ENCODE peak calls at places on chromosome 9, in five cellular contexts. K is neuronal stem cell, Y is mesenchymal stem cell, U is H9, W is H1. M is an unnamed sample.

GRCh38 chr9:87322840-87323635 is 174.6 kb upstream of the DAPK1 start:
- DNase-seq in U (no peak), Y (no peak), W (no peak), K (no peak), M (no peak)

GRCh38 chr9:134928796-134929559 is 11.3 kb upstream of the FCN1 start:
- DNase-seq in Y (no peak), K (no peak), W (no peak), U (no peak), M (no peak)

GRCh38 chr9:35673132-35673997 is at the start of gene CA9:
- DNase-seq in K (no peak), W (no peak), Y (no peak), U (no peak), M (no peak)

GRCh38 chr9:19174127-19174921 is 47.0 kb upstream of the PLIN2 start:
- DNase-seq in W (no peak), K (peak; percentile 20), Y (peak; percentile 97), U (peak; percentile 38), M (peak; percentile 91)

GRCh38 chr9:130948266-130948665 is 9.2 kb upstream of the FIBCD1 start:
- DNase-seq in Y (no peak), U (no peak), K (no peak), W (no peak), M (no peak)

GRCh38 chr9:99389087-99390033 is 167.3 kb downstream of the SEC61B start:
- DNase-seq in K (no peak), U (no peak), W (no peak), Y (no peak), M (no peak)

GRCh38 chr9:36765077-36765390 is 192.3 kb downstream of the MELK start:
- DNase-seq in W (no peak), K (no peak), U (no peak), Y (no peak), M (no peak)

GRCh38 chr9:80127920-80128319 is 556.2 kb downstream of the TLE4 start:
- DNase-seq in U (no peak), W (no peak), K (no peak), Y (no peak), M (no peak)

GRCh38 chr9:110180713-110181434 is 27.1 kb downstream of the C9orf152 start:
- DNase-seq in K (no peak), W (no peak), U (no peak), Y (peak; percentile 67), M (no peak)

GRCh38 chr9:135181336-135181735 is 93.9 kb downstream of the OLFM1 start:
- DNase-seq in K (no peak), Y (no peak), U (no peak), W (no peak), M (no peak)

GRCh38 chr9:80204054-80204453 is 632.3 kb downstream of the TLE4 start:
- DNase-seq in K (no peak), U (no peak), W (no peak), Y (no peak), M (peak; percentile 7)

GRCh38 chr9:89941875-89942274 is 337.1 kb downstream of the GADD45G start:
- DNase-seq in W (no peak), K (no peak), U (no peak), Y (peak; percentile 95), M (peak; percentile 59)

GRCh38 chr9:126491256-126491879 is 122.4 kb upstream of the LMX1B start:
- DNase-seq in W (no peak), U (no peak), Y (peak; percentile 61), K (peak; percentile 75), M (peak; percentile 84)

GRCh38 chr9:88011005-88011766 is 36.9 kb upstream of the CDK20 start:
- DNase-seq in K (no peak), Y (peak; percentile 26), U (no peak), W (no peak), M (peak; percentile 58)

GRCh38 chr9:34079181-34079580 is 30.5 kb upstream of the UBAP2 start:
- DNase-seq in K (no peak), U (no peak), Y (peak; percentile 17), W (no peak), M (peak; percentile 88)

GRCh38 chr9:86340356-86341006 is 13.7 kb downstream of the TUT7 start:
- DNase-seq in W (no peak), Y (no peak), U (no peak), K (no peak), M (no peak)

GRCh38 chr9:76932778-76933177 is 26.9 kb upstream of the PRUNE2 start:
- DNase-seq in Y (no peak), W (no peak), U (no peak), K (no peak), M (peak; percentile 22)

GRCh38 chr9:92747459-92748232 is 17.0 kb downstream of the BICD2 start:
- DNase-seq in W (no peak), U (no peak), Y (peak; percentile 55), K (no peak), M (no peak)

GRCh38 chr9:137694962-137695875 is 76.4 kb downstream of the EHMT1 start:
- DNase-seq in U (peak; percentile 89), Y (peak; percentile 45), W (peak; percentile 54), K (peak; percentile 55), M (peak; percentile 82)

GRCh38 chr9:132143359-132143758 is 18.5 kb upstream of the NTNG2 start:
- DNase-seq in W (no peak), Y (no peak), K (no peak), U (no peak), M (no peak)

GRCh38 chr9:132144708-132145365 is 17.0 kb upstream of the NTNG2 start:
- DNase-seq in K (no peak), U (no peak), W (no peak), Y (peak; percentile 59), M (no peak)

GRCh38 chr9:132141948-132142594 is 19.8 kb upstream of the NTNG2 start:
- DNase-seq in W (no peak), Y (peak; percentile 5), K (no peak), U (no peak), M (no peak)

GRCh38 chr9:132142883-132143282 is 19.0 kb upstream of the NTNG2 start:
- DNase-seq in W (no peak), Y (no peak), U (no peak), K (no peak), M (no peak)

DNA sequence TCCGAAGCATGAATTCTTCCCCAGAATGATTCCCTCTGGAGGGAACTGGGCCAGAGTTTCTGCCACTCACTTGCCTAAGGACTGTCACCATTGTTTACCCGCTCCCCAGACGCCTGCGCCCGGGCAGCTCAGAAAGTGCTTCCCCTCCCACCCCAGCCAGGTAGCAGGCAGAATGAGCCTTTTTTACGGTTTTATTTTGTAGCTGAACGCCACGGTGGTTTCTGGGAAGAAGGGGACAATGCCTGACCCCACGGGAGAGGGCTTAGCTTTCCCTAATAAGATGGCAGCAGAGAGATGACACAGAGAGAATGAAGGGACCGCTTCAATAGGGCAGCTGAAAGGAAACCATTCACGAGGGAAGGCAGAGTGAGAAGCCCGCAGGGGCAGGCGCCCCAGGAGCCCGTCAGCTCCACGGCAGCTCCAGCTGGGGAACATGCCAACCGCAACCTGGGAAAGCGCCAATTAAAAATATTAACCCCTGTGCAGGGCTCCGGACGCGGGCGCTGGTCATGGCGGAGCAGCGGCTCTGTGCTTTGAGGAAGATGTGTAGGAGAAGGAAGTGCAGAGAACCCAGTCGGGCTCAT is 20.4 kb upstream of the NTNG2 start:
- DNase-seq in Y (peak; percentile 2), K (peak; percentile 77), W (no peak), U (no peak), M (no peak)
- H2AFZ ChIP-seq in Y (no peak overlapping the region), K (peak overlapping the region; percentile 87), W (peak overlapping the region; percentile 82), U (peak overlapping the region; percentile 97), M (no peak overlapping the region)

DNA sequence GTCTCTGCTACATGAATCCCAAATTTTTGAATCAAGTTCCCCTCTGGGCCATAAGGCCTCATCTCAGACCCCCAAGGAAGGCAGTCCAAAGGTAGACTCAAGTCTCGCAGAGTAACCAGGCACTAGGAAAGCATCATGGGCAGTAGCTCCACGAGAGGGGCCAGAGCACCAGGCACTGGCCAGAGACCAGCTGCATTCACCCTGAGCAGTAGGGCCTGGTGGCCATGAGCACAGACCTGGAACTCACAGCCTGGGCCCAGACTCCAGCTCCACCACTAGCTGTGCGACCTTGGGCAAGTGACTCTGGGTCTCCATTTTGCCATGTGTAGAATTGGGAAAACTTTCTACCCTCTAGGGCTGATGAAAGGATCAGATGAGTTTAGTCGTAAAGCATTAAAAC is 28.5 kb downstream of the NANS start:
- DNase-seq in U (no peak), Y (no peak), W (no peak), K (no peak), M (no peak)
- H2BK12ac ChIP-seq in U (no peak overlapping the region), Y (no peak overlapping the region), W (no peak overlapping the region), K (no peak overlapping the region), M (no peak overlapping the region)

GRCh38 chr9:419571-420156 is 205.0 kb downstream of the DOCK8 start:
- DNase-seq in U (no peak), W (no peak), K (no peak), Y (no peak), M (no peak)
- H3K4me1 ChIP-seq in U (no peaks in the 10 kb centered on the region), W (no peaks in the 10 kb centered on the region), K (no peaks in the 10 kb centered on the region), Y (no peaks in the 10 kb centered on the region), M (no peaks in the 10 kb centered on the region)

GRCh38 chr9:127925959-127926949 is 4.3 kb downstream of the PIP5KL1 start:
- DNase-seq in U (no peak), W (no peak), K (no peak), Y (no peak), M (no peak)

GRCh38 chr9:127927457-127928231 is 2.9 kb downstream of the PIP5KL1 start:
- DNase-seq in K (no peak), U (peak; percentile 97), W (peak; percentile 84), Y (no peak), M (peak; percentile 66)

GRCh38 chr9:127924736-127925444 is 5.7 kb downstream of the PIP5KL1 start:
- DNase-seq in Y (no peak), U (no peak), W (no peak), K (no peak), M (no peak)

GRCh38 chr9:127928232-127929043 is 2.1 kb downstream of the PIP5KL1 start:
- DNase-seq in Y (no peak), W (no peak), K (no peak), U (peak; percentile 55), M (no peak)

DNA sequence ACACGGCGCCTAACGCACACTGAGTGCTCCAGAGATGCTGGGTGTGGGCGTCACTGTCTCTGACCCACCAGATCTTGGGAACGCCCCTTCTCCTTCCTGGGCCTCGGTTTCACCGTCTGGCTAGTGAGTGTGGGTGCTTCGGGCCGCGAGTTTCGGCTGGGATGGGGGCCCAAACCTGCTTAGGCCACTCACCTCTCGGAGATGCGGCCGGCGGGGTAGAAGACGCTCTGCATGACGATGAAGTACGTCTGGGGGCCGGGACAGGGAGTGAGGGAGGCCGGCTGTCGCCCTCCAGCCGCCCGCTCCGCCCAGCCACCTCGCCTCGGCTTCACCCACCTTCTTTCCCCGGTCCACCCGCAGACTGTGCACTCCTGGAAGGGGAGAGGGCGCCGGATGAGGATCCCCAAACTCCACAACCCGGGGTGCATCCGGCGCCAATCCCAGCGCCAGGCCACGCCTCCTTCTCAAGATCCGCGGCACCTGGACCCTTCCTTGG is 3.6 kb downstream of the PIP5KL1 start:
- DNase-seq in U (no peak), W (no peak), K (no peak), Y (peak; percentile 48), M (peak; percentile 61)
- H2AFZ ChIP-seq in U (no peak overlapping the region), W (peak overlapping the region; percentile 61), K (peak overlapping the region; percentile 81), Y (peak overlapping the region; percentile 47), M (peak overlapping the region; percentile 73)

GRCh38 chr9:136608331-136609159 is 54.2 kb upstream of the EGFL7 start:
- DNase-seq in K (no peak), U (no peak), W (no peak), Y (no peak), M (no peak)

GRCh38 chr9:136609160-136609475 is 53.6 kb upstream of the EGFL7 start:
- DNase-seq in U (no peak), W (no peak), Y (no peak), K (no peak), M (no peak)

GRCh38 chr9:136605966-136606365 is 56.8 kb upstream of the EGFL7 start:
- DNase-seq in Y (no peak), U (no peak), K (no peak), W (no peak), M (no peak)

GRCh38 chr9:136606687-136607333 is 55.9 kb upstream of the EGFL7 start:
- DNase-seq in K (no peak), Y (no peak), W (no peak), U (no peak), M (no peak)

GRCh38 chr9:136607334-136607919 is 55.3 kb upstream of the EGFL7 start:
- DNase-seq in Y (no peak), W (no peak), U (no peak), K (no peak), M (no peak)
- H2BK12ac ChIP-seq in Y (peak overlapping the region; percentile 95), W (peak overlapping the region; percentile 95), U (no peak overlapping the region), K (peak overlapping the region; percentile 94), M (peak overlapping the region; percentile 15)